ENCODE peak calls at places on chromosomes 12 and 14, in eight cellular contexts. S is iris pigment epithelial cell; F is NCI-H82; T is activated T-cell treated with anti-CD3 and anti-CD28 coated beads for 4 hours; Z is neuronal stem cell; G is left kidney; M is 8988T; N is stimulated activated CD8-positive, alpha-beta memory T cell treated with anti-CD3 and anti-CD28 coated beads, Interleukin-4, amount 100 ng/mL, for 1 hour. U is an unnamed sample.

GRCh38 chr14:61326847-61327246 is 5.5 kb downstream of the PRKCH start:
- DNase-seq in S (peak), F (no peak), T (no peak), Z (no peak), G (peak), M (no peak), N (no peak), U (no peak)

GRCh38 chr14:83520837-83521236 is 1987.2 kb upstream of the SEL1L start:
- DNase-seq in S (peak), F (no peak), T (no peak), Z (no peak), G (peak), M (no peak), N (no peak), U (no peak)

GRCh38 chr14:97074860-97075259 is 277.7 kb downstream of the VRK1 start:
- DNase-seq in S (no peak), F (no peak), T (no peak), Z (no peak), G (no peak), M (no peak), N (no peak), U (no peak)

GRCh38 chr14:90740946-90741681 is 75.1 kb downstream of the TTC7B start:
- DNase-seq in S (no peak), F (no peak), T (no peak), Z (no peak), G (no peak), M (no peak), N (no peak), U (no peak)

GRCh38 chr14:60311417-60311816 is 62.4 kb downstream of the PPM1A start:
- DNase-seq in S (peak), F (no peak), T (no peak), Z (no peak), G (no peak), M (no peak), N (no peak), U (no peak)

GRCh38 chr12:55830601-55831406 is 1.4 kb upstream of the DNAJC14 start:
- DNase-seq in S (peak), F (peak), T (peak), Z (peak), G (peak), M (peak), N (peak), U (no peak)

GRCh38 chr12:84955298-84955697 is 42.7 kb upstream of the SLC6A15 start:
- DNase-seq in S (peak), F (no peak), T (no peak), Z (no peak), G (no peak), M (no peak), N (no peak), U (no peak)

GRCh38 chr14:20409226-20409625 is 4.1 kb downstream of the TEP1 start:
- DNase-seq in S (peak), F (no peak), T (no peak), Z (no peak), G (no peak), M (no peak), N (no peak), U (no peak)

GRCh38 chr14:74601982-74602381 is 10.1 kb downstream of the LTBP2 start:
- DNase-seq in S (no peak), F (no peak), T (no peak), Z (no peak), G (no peak), M (no peak), N (no peak), U (no peak)

U was measured in cerebellar nuclear complex.